ENCODE peak calls at places on chromosomes 16 and 17, in five cellular contexts. R, S, N, A and D are unnamed samples.

GRCh38 chr16:89498839-89499238 is 8.5 kb upstream of the ANKRD11 start:
- DNase-seq in R (no peak), S (no peak), N (no peak), A (no peak), D (no peak)

GRCh38 chr17:69961488-69962145 is 113.4 kb upstream of the KCNJ16 start:
- DNase-seq in R (no peak), S (peak), N (no peak), A (peak), D (peak)

GRCh38 chr17:4247981-4248388 is 15.8 kb downstream of the ANKFY1 start:
- DNase-seq in R (no peak), S (no peak), N (no peak), A (no peak), D (no peak)

GRCh38 chr16:14489460-14489859 is 140.6 kb downstream of the PARN start:
- DNase-seq in R (peak), S (peak), N (no peak), A (peak), D (no peak)

GRCh38 chr17:66535611-66536010 is 233.2 kb downstream of the PRKCA start:
- DNase-seq in R (no peak), S (no peak), N (no peak), A (no peak), D (no peak)

GRCh38 chr17:78644259-78644658 is 67.1 kb upstream of the DNAH17 start:
- DNase-seq in R (no peak), S (no peak), N (no peak), A (no peak), D (no peak)

GRCh38 chr16:66170989-66171388 is 195.5 kb upstream of the CDH5 start:
- DNase-seq in R (no peak), S (no peak), N (no peak), A (no peak), D (no peak)

GRCh38 chr17:80726558-80727408 is 182.1 kb downstream of the RPTOR start:
- DNase-seq in R (no peak), S (no peak), N (no peak), A (no peak), D (no peak)

GRCh38 chr17:66932295-66932694 is 32.2 kb upstream of the CACNG4 start:
- DNase-seq in R (no peak), S (no peak), N (no peak), A (no peak), D (no peak)

GRCh38 chr17:36529121-36529520 is 5.5 kb downstream of the MYO19 start:
- DNase-seq in R (no peak), S (peak), N (no peak), A (no peak), D (no peak)

GRCh38 chr17:9002610-9003354 is 18.5 kb upstream of the NTN1 start:
- DNase-seq in R (no peak), S (no peak), N (no peak), A (peak), D (no peak)
- TF ChIP-seq CTCF in R (no peak), S (no peak), N (peak), A (peak), D (no peak)

GRCh38 chr17:16517477-16517876 is 25.5 kb upstream of the LRRC75A start:
- DNase-seq in R (no peak), S (no peak), N (no peak), A (no peak), D (no peak)

GRCh38 chr17:16516594-16517018 is 24.6 kb upstream of the LRRC75A start:
- DNase-seq in R (peak), S (peak), N (no peak), A (peak), D (no peak)

GRCh38 chr17:16515933-16516332 is 23.9 kb upstream of the LRRC75A start:
- DNase-seq in R (no peak), S (no peak), N (no peak), A (no peak), D (no peak)

GRCh38 chr17:16519021-16519420 is 27.0 kb upstream of the LRRC75A start:
- DNase-seq in R (no peak), S (no peak), N (no peak), A (no peak), D (no peak)

GRCh38 chr17:16521070-16521727 is 29.2 kb upstream of the LRRC75A start:
- DNase-seq in R (peak), S (peak), N (peak), A (peak), D (peak)
- TF ChIP-seq CTCF in R (peak), S (peak), N (peak), A (peak), D (peak)

GRCh38 chr16:62213763-62214162 is 177.5 kb upstream of the CDH8 start:
- DNase-seq in R (no peak), S (no peak), N (no peak), A (no peak), D (no peak)
- TF ChIP-seq CTCF in R (no peak), S (no peak), N (no peak), A (no peak), D (no peak)

DNA sequence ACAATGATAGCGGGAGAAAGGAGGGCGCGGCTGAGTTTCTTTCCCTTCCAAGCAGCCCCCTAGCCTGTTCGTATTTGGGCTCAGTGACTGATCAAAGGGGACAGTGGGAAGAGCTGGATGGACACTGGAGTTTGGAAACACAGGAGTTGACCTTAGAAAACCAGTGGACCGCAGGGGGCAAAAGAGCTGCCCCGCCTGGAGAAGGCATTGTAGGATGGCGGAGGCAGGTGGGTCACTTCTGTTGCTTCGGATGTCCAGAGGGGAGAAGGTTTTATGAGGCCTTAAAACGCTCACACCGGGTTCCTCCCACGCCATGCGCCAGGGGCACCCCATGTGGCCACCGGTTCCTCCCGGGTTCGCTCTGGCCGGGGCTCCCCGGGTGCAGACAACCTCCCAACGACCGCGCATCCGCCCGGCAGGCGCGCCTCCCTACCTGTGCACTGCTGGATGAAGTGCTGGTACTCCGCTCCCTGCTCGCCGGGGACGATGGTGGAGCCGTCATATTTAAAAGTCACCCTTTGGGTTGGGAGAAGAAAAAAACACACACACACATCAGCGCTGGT is 729 bp downstream of the COTL1 start:
- DNase-seq in R (no peak), S (no peak), N (no peak), A (no peak), D (no peak)
- TF ChIP-seq CTCF in R (no peak), S (no peak), N (no peak), A (no peak), D (no peak)

GRCh38 chr17:13513039-13513405 is 88.7 kb downstream of the HS3ST3A1 start:
- DNase-seq in R (peak), S (peak), N (no peak), A (no peak), D (no peak)
- TF ChIP-seq CTCF in R (no peak), S (no peak), N (no peak), A (no peak), D (peak)

GRCh38 chr17:17237026-17237799 is at the start of gene FLCN:
- DNase-seq in R (peak), S (peak), N (peak), A (peak), D (peak)
- TF ChIP-seq CTCF in R (no peak), S (no peak), N (no peak), A (no peak), D (no peak)

GRCh38 chr17:18254888-18255649 is 3.5 kb downstream of the FLII start:
- DNase-seq in R (no peak), S (no peak), N (no peak), A (no peak), D (no peak)
- TF ChIP-seq CTCF in R (no peak), S (no peak), N (no peak), A (no peak), D (no peak)

DNA sequence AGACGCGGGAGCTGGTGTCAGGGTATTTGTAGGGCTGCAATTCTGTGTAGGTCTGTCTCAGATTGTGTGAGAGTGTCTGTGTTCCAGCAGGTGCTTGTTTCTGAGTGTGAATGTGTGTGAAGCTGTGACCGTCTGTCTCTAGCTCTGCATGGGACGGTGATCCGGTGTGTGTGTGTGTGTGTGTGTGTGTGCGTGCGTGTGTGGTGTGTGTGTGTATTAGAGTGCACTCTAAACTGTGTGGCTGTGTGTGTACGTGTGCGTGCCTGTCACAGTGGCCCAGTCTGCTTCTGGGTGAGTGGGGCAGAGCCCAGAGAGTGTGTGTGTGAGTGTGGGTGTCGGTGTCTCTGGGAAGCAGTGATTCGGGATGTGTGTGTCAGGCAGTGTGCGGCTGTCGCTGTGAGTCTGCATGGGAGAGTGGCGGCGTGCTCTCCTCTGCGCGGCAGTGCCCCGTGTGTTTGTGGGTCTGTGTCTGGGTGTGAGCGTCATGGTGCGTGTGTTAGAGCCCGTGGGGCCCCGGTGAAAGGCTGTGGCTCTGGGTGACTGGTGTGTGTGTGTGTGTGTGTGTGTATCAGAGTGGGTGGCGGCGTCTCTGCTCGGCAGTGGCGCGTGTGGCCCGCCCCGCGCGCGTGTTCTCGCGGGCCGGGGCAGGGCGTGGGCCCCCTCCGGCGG is 434 bp upstream of the WSCD1 start:
- DNase-seq in R (no peak), S (no peak), N (no peak), A (peak), D (no peak)
- TF ChIP-seq CTCF in R (no peak), S (no peak), N (no peak), A (no peak), D (no peak)